ENCODE peak calls at places on chromosomes 2 and 18, in six cellular contexts. One of them, this sample, is unnamed. For H3K4me1 and H3K9me3, the result is how much of the 10 kb centered on the place peaks cover.

GRCh38 chr2:222305510-222306392 is 7.0 kb upstream of the PAX3 start:
- DNase-seq in iPS DF 6.9: no peak
- DNase-seq in endodermal cell: peak
- DNase-seq in mucosa of descending colon: peak
- DNase-seq in heart left ventricle: no peak
- DNase-seq in naive thymus-derived CD4-positive, alpha-beta T cell: no peak
- DNase-seq in this sample: peak

GRCh38 chr2:48444404-48444803 is 85.5 kb upstream of the STON1 start:
- DNase-seq in heart left ventricle: no peak
- DNase-seq in naive thymus-derived CD4-positive, alpha-beta T cell: no peak
- DNase-seq in mucosa of descending colon: no peak
- DNase-seq in iPS DF 6.9: no peak
- DNase-seq in endodermal cell: no peak
- DNase-seq in this sample: no peak

GRCh38 chr2:15747698-15748471 is 156.2 kb downstream of the DDX1 start:
- DNase-seq in mucosa of descending colon: no peak
- DNase-seq in heart left ventricle: no peak
- DNase-seq in iPS DF 6.9: peak
- DNase-seq in naive thymus-derived CD4-positive, alpha-beta T cell: no peak
- DNase-seq in endodermal cell: peak
- DNase-seq in this sample: no peak

GRCh38 chr2:162475661-162476060 is 131.7 kb downstream of the GCA start:
- DNase-seq in endodermal cell: no peak
- DNase-seq in iPS DF 6.9: no peak
- DNase-seq in heart left ventricle: no peak
- DNase-seq in naive thymus-derived CD4-positive, alpha-beta T cell: no peak
- DNase-seq in mucosa of descending colon: no peak
- DNase-seq in this sample: no peak

GRCh38 chr2:80858955-80859354 is 554.4 kb upstream of the LRRTM1 start:
- DNase-seq in heart left ventricle: no peak
- DNase-seq in iPS DF 6.9: no peak
- DNase-seq in endodermal cell: no peak
- DNase-seq in naive thymus-derived CD4-positive, alpha-beta T cell: no peak
- DNase-seq in mucosa of descending colon: no peak
- DNase-seq in this sample: no peak

GRCh38 chr2:145484443-145485086 is 964.6 kb upstream of the ZEB2 start:
- DNase-seq in endodermal cell: no peak
- DNase-seq in naive thymus-derived CD4-positive, alpha-beta T cell: no peak
- DNase-seq in mucosa of descending colon: no peak
- DNase-seq in heart left ventricle: no peak
- DNase-seq in iPS DF 6.9: no peak
- DNase-seq in this sample: no peak

GRCh38 chr18:76410660-76411417 is 84.2 kb downstream of the ZNF516 start:
- DNase-seq in iPS DF 6.9: no peak
- DNase-seq in endodermal cell: no peak
- DNase-seq in heart left ventricle: no peak
- DNase-seq in naive thymus-derived CD4-positive, alpha-beta T cell: no peak
- DNase-seq in mucosa of descending colon: no peak
- DNase-seq in this sample: no peak

GRCh38 chr2:100957971-100958653 is 44.0 kb upstream of the RPL31 start:
- DNase-seq in iPS DF 6.9: no peak
- DNase-seq in heart left ventricle: no peak
- DNase-seq in mucosa of descending colon: no peak
- DNase-seq in naive thymus-derived CD4-positive, alpha-beta T cell: no peak
- DNase-seq in endodermal cell: no peak
- DNase-seq in this sample: no peak

GRCh38 chr18:6928359-6928758 is 189.2 kb downstream of the LAMA1 start:
- DNase-seq in endodermal cell: no peak
- DNase-seq in naive thymus-derived CD4-positive, alpha-beta T cell: no peak
- DNase-seq in heart left ventricle: no peak
- DNase-seq in mucosa of descending colon: no peak
- DNase-seq in iPS DF 6.9: no peak
- DNase-seq in this sample: no peak

GRCh38 chr2:12253167-12253778 is 463.5 kb upstream of the TRIB2 start:
- DNase-seq in mucosa of descending colon: no peak
- DNase-seq in iPS DF 6.9: no peak
- DNase-seq in heart left ventricle: no peak
- DNase-seq in endodermal cell: no peak
- DNase-seq in naive thymus-derived CD4-positive, alpha-beta T cell: no peak
- DNase-seq in this sample: no peak

GRCh38 chr2:120906914-120907313 is 171.2 kb downstream of the GLI2 start:
- DNase-seq in naive thymus-derived CD4-positive, alpha-beta T cell: no peak
- DNase-seq in mucosa of descending colon: no peak
- DNase-seq in iPS DF 6.9: no peak
- DNase-seq in heart left ventricle: no peak
- DNase-seq in endodermal cell: no peak
- DNase-seq in this sample: no peak

GRCh38 chr2:232385660-232386489 is 7.3 kb downstream of the ALPP start:
- DNase-seq in iPS DF 6.9: no peak
- DNase-seq in mucosa of descending colon: no peak
- DNase-seq in naive thymus-derived CD4-positive, alpha-beta T cell: no peak
- DNase-seq in endodermal cell: no peak
- DNase-seq in heart left ventricle: no peak
- DNase-seq in this sample: no peak

GRCh38 chr2:168669151-168669550 is 133.3 kb upstream of the NOSTRIN start:
- DNase-seq in mucosa of descending colon: no peak
- DNase-seq in endodermal cell: no peak
- DNase-seq in iPS DF 6.9: no peak
- DNase-seq in heart left ventricle: no peak
- DNase-seq in naive thymus-derived CD4-positive, alpha-beta T cell: no peak
- DNase-seq in this sample: no peak

GRCh38 chr2:102664439-102665042 is 45.2 kb downstream of the SLC9A2 start:
- DNase-seq in heart left ventricle: no peak
- DNase-seq in endodermal cell: no peak
- DNase-seq in naive thymus-derived CD4-positive, alpha-beta T cell: no peak
- DNase-seq in mucosa of descending colon: peak
- DNase-seq in iPS DF 6.9: no peak
- DNase-seq in this sample: peak

DNA sequence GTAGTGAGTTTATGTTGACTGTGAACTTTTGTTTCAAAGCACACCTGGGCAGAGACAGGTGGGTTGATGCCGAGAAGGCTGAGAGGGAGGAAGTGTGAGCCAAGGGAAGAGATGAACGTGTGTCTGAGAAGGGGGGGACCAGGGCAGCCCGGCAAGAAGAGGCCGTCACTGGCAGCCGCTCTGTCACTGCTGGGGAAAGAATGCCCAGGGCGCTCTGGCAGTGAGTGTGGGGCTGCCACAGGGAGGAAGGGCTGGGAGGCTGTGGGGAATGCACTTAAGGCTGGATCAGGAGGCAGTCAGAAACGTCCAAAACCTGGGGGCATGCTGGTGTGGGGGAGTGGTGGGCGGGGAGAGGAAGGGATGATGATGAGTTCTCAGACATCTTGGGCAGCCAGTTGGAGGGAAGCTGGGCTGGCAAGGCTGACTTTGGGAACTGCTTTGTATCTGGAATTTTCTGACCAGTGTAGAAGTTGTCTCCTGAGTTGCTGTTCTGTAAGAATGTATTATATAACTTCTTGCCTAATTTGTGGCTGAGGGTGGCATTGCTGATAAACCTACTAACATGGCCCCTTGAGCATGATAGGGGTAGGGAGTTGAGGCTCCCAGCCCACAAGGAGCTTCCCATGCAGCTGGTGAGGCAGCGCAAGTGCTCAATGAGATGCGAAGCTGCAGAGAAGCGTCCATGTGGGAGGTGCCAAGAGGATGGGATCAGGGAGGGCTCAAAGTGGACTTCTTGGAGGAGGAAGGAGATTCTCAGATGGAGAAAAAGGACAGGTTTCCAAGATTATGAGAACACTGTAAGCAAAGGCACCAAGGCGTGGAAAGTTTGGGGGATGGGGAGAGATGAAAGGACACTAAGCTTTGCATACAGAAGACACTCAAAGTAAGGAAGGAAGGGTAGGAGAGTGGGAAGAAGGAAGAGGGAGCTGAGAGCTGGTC is 185.1 kb upstream of the HAAO start:
- DNase-seq in heart left ventricle: no peak
- DNase-seq in endodermal cell: no peak
- DNase-seq in iPS DF 6.9: no peak
- DNase-seq in naive thymus-derived CD4-positive, alpha-beta T cell: peak
- DNase-seq in mucosa of descending colon: no peak
- DNase-seq in this sample: no peak
- H3K4me1 ChIP-seq in heart left ventricle: under half
- H3K4me1 ChIP-seq in endodermal cell: under half
- H3K4me1 ChIP-seq in iPS DF 6.9: under half
- H3K4me1 ChIP-seq in naive thymus-derived CD4-positive, alpha-beta T cell: under half
- H3K4me1 ChIP-seq in mucosa of descending colon: under half
- H3K4me1 ChIP-seq in this sample: under half

GRCh38 chr2:3814846-3815245 is 111.5 kb downstream of the DCDC2C start:
- DNase-seq in heart left ventricle: no peak
- DNase-seq in mucosa of descending colon: no peak
- DNase-seq in endodermal cell: no peak
- DNase-seq in naive thymus-derived CD4-positive, alpha-beta T cell: no peak
- DNase-seq in iPS DF 6.9: no peak
- DNase-seq in this sample: no peak
- H3K9me3 ChIP-seq in heart left ventricle: under half
- H3K9me3 ChIP-seq in mucosa of descending colon: under half
- H3K9me3 ChIP-seq in endodermal cell: under half
- H3K9me3 ChIP-seq in naive thymus-derived CD4-positive, alpha-beta T cell: under half
- H3K9me3 ChIP-seq in iPS DF 6.9: under half
- H3K9me3 ChIP-seq in this sample: under half

GRCh38 chr2:27736031-27736889 is 35.3 kb upstream of the MRPL33 start:
- DNase-seq in naive thymus-derived CD4-positive, alpha-beta T cell: no peak
- DNase-seq in iPS DF 6.9: no peak
- DNase-seq in mucosa of descending colon: no peak
- DNase-seq in endodermal cell: no peak
- DNase-seq in heart left ventricle: no peak
- DNase-seq in this sample: no peak
- H3K4me3 ChIP-seq in naive thymus-derived CD4-positive, alpha-beta T cell: peak
- H3K4me3 ChIP-seq in iPS DF 6.9: no peak
- H3K4me3 ChIP-seq in mucosa of descending colon: no peak
- H3K4me3 ChIP-seq in endodermal cell: no peak
- H3K4me3 ChIP-seq in heart left ventricle: peak
- H3K4me3 ChIP-seq in this sample: no peak

GRCh38 chr2:241866896-241867631 is 2.5 kb upstream of the RTP5 start:
- DNase-seq in iPS DF 6.9: no peak
- DNase-seq in naive thymus-derived CD4-positive, alpha-beta T cell: no peak
- DNase-seq in heart left ventricle: peak
- DNase-seq in endodermal cell: no peak
- DNase-seq in mucosa of descending colon: no peak
- DNase-seq in this sample: no peak

GRCh38 chr2:241865957-241866858 is 3.3 kb upstream of the RTP5 start:
- DNase-seq in naive thymus-derived CD4-positive, alpha-beta T cell: no peak
- DNase-seq in mucosa of descending colon: no peak
- DNase-seq in endodermal cell: peak
- DNase-seq in heart left ventricle: peak
- DNase-seq in iPS DF 6.9: no peak
- DNase-seq in this sample: no peak

GRCh38 chr2:241868661-241869081 is 858 bp upstream of the RTP5 start:
- DNase-seq in mucosa of descending colon: no peak
- DNase-seq in endodermal cell: no peak
- DNase-seq in heart left ventricle: peak
- DNase-seq in iPS DF 6.9: no peak
- DNase-seq in naive thymus-derived CD4-positive, alpha-beta T cell: no peak
- DNase-seq in this sample: no peak

GRCh38 chr2:241869087-241869961 is at the start of gene RTP5:
- DNase-seq in heart left ventricle: peak
- DNase-seq in endodermal cell: no peak
- DNase-seq in iPS DF 6.9: no peak
- DNase-seq in mucosa of descending colon: no peak
- DNase-seq in naive thymus-derived CD4-positive, alpha-beta T cell: no peak
- DNase-seq in this sample: no peak

GRCh38 chr2:241867776-241868420 is 1.6 kb upstream of the RTP5 start:
- DNase-seq in heart left ventricle: peak
- DNase-seq in iPS DF 6.9: no peak
- DNase-seq in naive thymus-derived CD4-positive, alpha-beta T cell: peak
- DNase-seq in mucosa of descending colon: no peak
- DNase-seq in endodermal cell: no peak
- DNase-seq in this sample: no peak
- H3K4me1 ChIP-seq in heart left ventricle: under half
- H3K4me1 ChIP-seq in iPS DF 6.9: under half
- H3K4me1 ChIP-seq in naive thymus-derived CD4-positive, alpha-beta T cell: under half
- H3K4me1 ChIP-seq in mucosa of descending colon: under half
- H3K4me1 ChIP-seq in endodermal cell: under half
- H3K4me1 ChIP-seq in this sample: under half

DNA sequence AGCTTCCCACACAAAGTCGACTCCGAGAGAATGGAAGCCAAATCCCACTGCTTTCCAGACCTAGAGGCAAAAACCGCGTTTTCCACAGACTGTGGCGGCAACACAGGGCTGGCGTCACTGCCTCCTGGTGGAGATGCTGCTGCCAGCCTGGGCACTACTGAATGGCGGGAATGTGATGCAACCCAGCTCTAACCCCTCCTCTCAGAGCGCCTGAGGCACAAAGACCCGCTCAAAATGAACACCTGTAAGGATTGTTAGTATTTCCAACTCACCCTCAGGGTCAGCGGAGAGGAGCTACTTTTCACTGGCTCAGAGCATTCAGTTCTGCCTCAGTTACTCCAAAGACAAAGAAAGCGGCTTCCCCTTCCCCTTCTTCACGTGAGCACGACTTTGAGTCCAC is 548.0 kb upstream of the SALL3 start:
- DNase-seq in iPS DF 6.9: no peak
- DNase-seq in mucosa of descending colon: no peak
- DNase-seq in heart left ventricle: no peak
- DNase-seq in naive thymus-derived CD4-positive, alpha-beta T cell: no peak
- DNase-seq in endodermal cell: peak
- DNase-seq in this sample: no peak
- H3K9me3 ChIP-seq in iPS DF 6.9: under half
- H3K9me3 ChIP-seq in mucosa of descending colon: under half
- H3K9me3 ChIP-seq in heart left ventricle: under half
- H3K9me3 ChIP-seq in naive thymus-derived CD4-positive, alpha-beta T cell: under half
- H3K9me3 ChIP-seq in endodermal cell: under half
- H3K9me3 ChIP-seq in this sample: under half

This sample was measured in small intestine.